ENCODE peak calls at places on chromosomes 13 and 19, in nine cellular contexts. One of them, this sample, is unnamed.
A peak's percentile ranks its signal among the peaks of the same experiment; 100 is the strongest.

GRCh38 chr13:107360010-107360409 is 792.1 kb upstream of the ARGLU1 start:
- DNase-seq in left lung: no peak
- DNase-seq in GM23338: no peak
- DNase-seq in cardiac muscle cell: no peak
- DNase-seq in left ventricle myocardium inferior: no peak
- DNase-seq in H9: no peak
- DNase-seq in CD8-positive, alpha-beta memory T cell: no peak
- DNase-seq in SJCRH30: no peak
- DNase-seq in substantia nigra: no peak
- DNase-seq in this sample: no peak

GRCh38 chr13:112204881-112205327 is 138.0 kb downstream of the SOX1 start:
- DNase-seq in cardiac muscle cell: no peak
- DNase-seq in GM23338: peak; percentile 75
- DNase-seq in left ventricle myocardium inferior: peak; percentile 32
- DNase-seq in substantia nigra: no peak
- DNase-seq in H9: peak; percentile 69
- DNase-seq in CD8-positive, alpha-beta memory T cell: no peak
- DNase-seq in SJCRH30: no peak
- DNase-seq in left lung: no peak
- DNase-seq in this sample: peak; percentile 62

GRCh38 chr19:41323430-41324125 is 13.6 kb downstream of the CCDC97 start:
- DNase-seq in GM23338: peak; percentile 37
- DNase-seq in cardiac muscle cell: peak; percentile 97
- DNase-seq in left ventricle myocardium inferior: peak; percentile 62
- DNase-seq in H9: peak; percentile 75
- DNase-seq in CD8-positive, alpha-beta memory T cell: no peak
- DNase-seq in left lung: peak; percentile 67
- DNase-seq in SJCRH30: peak; percentile 82
- DNase-seq in substantia nigra: no peak
- DNase-seq in this sample: peak; percentile 67

GRCh38 chr19:7947939-7948338 is 4.5 kb upstream of the TIMM44 start:
- DNase-seq in cardiac muscle cell: peak; percentile 16
- DNase-seq in GM23338: no peak
- DNase-seq in left ventricle myocardium inferior: no peak
- DNase-seq in SJCRH30: no peak
- DNase-seq in left lung: no peak
- DNase-seq in CD8-positive, alpha-beta memory T cell: no peak
- DNase-seq in H9: no peak
- DNase-seq in substantia nigra: no peak
- DNase-seq in this sample: no peak

GRCh38 chr13:25502551-25502950 is 130.8 kb downstream of the ATP8A2 start:
- DNase-seq in left ventricle myocardium inferior: no peak
- DNase-seq in H9: no peak
- DNase-seq in cardiac muscle cell: no peak
- DNase-seq in substantia nigra: no peak
- DNase-seq in SJCRH30: no peak
- DNase-seq in left lung: no peak
- DNase-seq in GM23338: no peak
- DNase-seq in CD8-positive, alpha-beta memory T cell: no peak
- DNase-seq in this sample: no peak

GRCh38 chr13:20311022-20311421 is 78.9 kb upstream of the GJB6 start:
- DNase-seq in left ventricle myocardium inferior: no peak
- DNase-seq in substantia nigra: no peak
- DNase-seq in left lung: no peak
- DNase-seq in CD8-positive, alpha-beta memory T cell: no peak
- DNase-seq in H9: no peak
- DNase-seq in GM23338: no peak
- DNase-seq in SJCRH30: no peak
- DNase-seq in cardiac muscle cell: no peak
- DNase-seq in this sample: no peak

GRCh38 chr13:48539550-48539949 is 6.7 kb upstream of the RCBTB2 start:
- DNase-seq in left lung: no peak
- DNase-seq in GM23338: no peak
- DNase-seq in left ventricle myocardium inferior: no peak
- DNase-seq in substantia nigra: no peak
- DNase-seq in H9: no peak
- DNase-seq in CD8-positive, alpha-beta memory T cell: no peak
- DNase-seq in SJCRH30: no peak
- DNase-seq in cardiac muscle cell: no peak
- DNase-seq in this sample: no peak

GRCh38 chr13:97348569-97349100 is 85.3 kb upstream of the RAP2A start:
- DNase-seq in CD8-positive, alpha-beta memory T cell: no peak
- DNase-seq in SJCRH30: no peak
- DNase-seq in left lung: no peak
- DNase-seq in GM23338: no peak
- DNase-seq in left ventricle myocardium inferior: no peak
- DNase-seq in substantia nigra: no peak
- DNase-seq in H9: no peak
- DNase-seq in cardiac muscle cell: no peak
- DNase-seq in this sample: no peak

GRCh38 chr13:44273216-44273615 is 100.4 kb upstream of the SERP2 start:
- DNase-seq in CD8-positive, alpha-beta memory T cell: no peak
- DNase-seq in left ventricle myocardium inferior: no peak
- DNase-seq in substantia nigra: no peak
- DNase-seq in cardiac muscle cell: no peak
- DNase-seq in GM23338: no peak
- DNase-seq in H9: no peak
- DNase-seq in SJCRH30: no peak
- DNase-seq in left lung: no peak
- DNase-seq in this sample: no peak

GRCh38 chr13:44271031-44271433 is 102.6 kb upstream of the SERP2 start:
- DNase-seq in left ventricle myocardium inferior: no peak
- DNase-seq in left lung: no peak
- DNase-seq in cardiac muscle cell: no peak
- DNase-seq in CD8-positive, alpha-beta memory T cell: no peak
- DNase-seq in GM23338: no peak
- DNase-seq in SJCRH30: no peak
- DNase-seq in H9: no peak
- DNase-seq in substantia nigra: no peak
- DNase-seq in this sample: no peak

GRCh38 chr13:44273991-44274810 is 99.4 kb upstream of the SERP2 start:
- DNase-seq in cardiac muscle cell: peak; percentile 52
- DNase-seq in H9: no peak
- DNase-seq in substantia nigra: no peak
- DNase-seq in left ventricle myocardium inferior: no peak
- DNase-seq in GM23338: no peak
- DNase-seq in CD8-positive, alpha-beta memory T cell: no peak
- DNase-seq in SJCRH30: no peak
- DNase-seq in left lung: no peak
- DNase-seq in this sample: no peak

GRCh38 chr13:44271915-44272341 is 101.7 kb upstream of the SERP2 start:
- DNase-seq in substantia nigra: no peak
- DNase-seq in H9: no peak
- DNase-seq in GM23338: no peak
- DNase-seq in left ventricle myocardium inferior: no peak
- DNase-seq in left lung: no peak
- DNase-seq in cardiac muscle cell: no peak
- DNase-seq in SJCRH30: no peak
- DNase-seq in CD8-positive, alpha-beta memory T cell: no peak
- DNase-seq in this sample: peak; percentile 13

DNA sequence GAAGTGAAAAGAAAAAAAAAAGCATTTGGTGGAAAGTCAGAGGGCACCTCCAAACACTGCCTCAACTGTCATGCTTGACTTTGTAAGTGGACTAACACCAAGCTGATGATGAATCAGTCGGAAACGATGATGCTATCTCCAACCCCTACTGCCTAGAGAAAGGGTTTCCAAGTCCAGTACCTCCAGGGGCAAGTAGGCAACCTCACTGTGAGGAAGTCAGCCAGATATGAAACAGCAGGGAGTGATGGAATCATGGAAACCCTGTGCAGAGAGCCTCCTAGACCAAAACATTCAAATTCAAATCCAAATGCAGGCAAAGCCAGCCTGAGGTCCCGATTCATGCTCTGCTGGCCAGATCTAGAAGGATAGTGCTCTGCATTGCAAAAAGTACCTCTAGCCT is 100.9 kb upstream of the SERP2 start:
- DNase-seq in cardiac muscle cell: peak; percentile 46
- DNase-seq in CD8-positive, alpha-beta memory T cell: no peak
- DNase-seq in left lung: no peak
- DNase-seq in left ventricle myocardium inferior: no peak
- DNase-seq in SJCRH30: no peak
- DNase-seq in H9: no peak
- DNase-seq in substantia nigra: no peak
- DNase-seq in GM23338: no peak
- DNase-seq in this sample: no peak
- H3K27ac ChIP-seq in cardiac muscle cell: no peak overlapping the region
- H3K27ac ChIP-seq in CD8-positive, alpha-beta memory T cell: no peak overlapping the region
- H3K27ac ChIP-seq in left lung: no peak overlapping the region
- H3K27ac ChIP-seq in left ventricle myocardium inferior: peak overlapping the region; percentile 80
- H3K27ac ChIP-seq in SJCRH30: no peak overlapping the region
- H3K27ac ChIP-seq in H9: no peak overlapping the region
- H3K27ac ChIP-seq in substantia nigra: no peak overlapping the region
- H3K27ac ChIP-seq in GM23338: no peak overlapping the region
- H3K27ac ChIP-seq in this sample: no peak overlapping the region

DNA sequence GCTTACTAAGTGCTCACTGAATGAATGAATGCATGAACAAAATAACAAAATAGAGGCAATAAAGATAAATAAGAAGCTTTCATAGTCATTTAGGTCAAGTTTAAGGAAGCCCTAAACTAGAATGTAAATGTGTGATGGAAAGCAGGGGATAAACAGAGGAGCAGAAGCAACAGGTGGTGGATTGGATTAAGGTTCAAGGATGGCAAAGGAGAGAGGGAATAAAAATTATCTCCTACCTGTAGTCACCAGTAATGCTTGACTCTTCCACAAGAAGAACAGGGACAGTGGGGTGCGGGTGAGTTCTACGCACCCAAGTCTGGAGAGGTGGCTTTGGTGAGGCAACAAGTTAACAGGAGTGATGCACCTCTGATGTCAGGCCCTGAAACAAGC is 212.4 kb downstream of the ZIC5 start:
- DNase-seq in substantia nigra: no peak
- DNase-seq in GM23338: no peak
- DNase-seq in CD8-positive, alpha-beta memory T cell: no peak
- DNase-seq in H9: no peak
- DNase-seq in left ventricle myocardium inferior: no peak
- DNase-seq in left lung: no peak
- DNase-seq in SJCRH30: no peak
- DNase-seq in cardiac muscle cell: no peak
- DNase-seq in this sample: no peak
- H3K27ac ChIP-seq in substantia nigra: no peak overlapping the region
- H3K27ac ChIP-seq in GM23338: no peak overlapping the region
- H3K27ac ChIP-seq in CD8-positive, alpha-beta memory T cell: no peak overlapping the region
- H3K27ac ChIP-seq in H9: no peak overlapping the region
- H3K27ac ChIP-seq in left ventricle myocardium inferior: no peak overlapping the region
- H3K27ac ChIP-seq in left lung: no peak overlapping the region
- H3K27ac ChIP-seq in SJCRH30: no peak overlapping the region
- H3K27ac ChIP-seq in cardiac muscle cell: no peak overlapping the region
- H3K27ac ChIP-seq in this sample: no peak overlapping the region

GRCh38 chr13:31012285-31013024 is 80.0 kb downstream of the TEX26 start:
- DNase-seq in CD8-positive, alpha-beta memory T cell: no peak
- DNase-seq in left ventricle myocardium inferior: no peak
- DNase-seq in substantia nigra: no peak
- DNase-seq in left lung: no peak
- DNase-seq in SJCRH30: peak; percentile 72
- DNase-seq in H9: peak; percentile 37
- DNase-seq in GM23338: peak; percentile 45
- DNase-seq in cardiac muscle cell: peak; percentile 52
- DNase-seq in this sample: no peak
- H3K27ac ChIP-seq in CD8-positive, alpha-beta memory T cell: no peak overlapping the region
- H3K27ac ChIP-seq in left ventricle myocardium inferior: no peak overlapping the region
- H3K27ac ChIP-seq in substantia nigra: no peak overlapping the region
- H3K27ac ChIP-seq in left lung: no peak overlapping the region
- H3K27ac ChIP-seq in SJCRH30: no peak overlapping the region
- H3K27ac ChIP-seq in H9: no peak overlapping the region
- H3K27ac ChIP-seq in GM23338: no peak overlapping the region
- H3K27ac ChIP-seq in cardiac muscle cell: no peak overlapping the region
- H3K27ac ChIP-seq in this sample: no peak overlapping the region

DNA sequence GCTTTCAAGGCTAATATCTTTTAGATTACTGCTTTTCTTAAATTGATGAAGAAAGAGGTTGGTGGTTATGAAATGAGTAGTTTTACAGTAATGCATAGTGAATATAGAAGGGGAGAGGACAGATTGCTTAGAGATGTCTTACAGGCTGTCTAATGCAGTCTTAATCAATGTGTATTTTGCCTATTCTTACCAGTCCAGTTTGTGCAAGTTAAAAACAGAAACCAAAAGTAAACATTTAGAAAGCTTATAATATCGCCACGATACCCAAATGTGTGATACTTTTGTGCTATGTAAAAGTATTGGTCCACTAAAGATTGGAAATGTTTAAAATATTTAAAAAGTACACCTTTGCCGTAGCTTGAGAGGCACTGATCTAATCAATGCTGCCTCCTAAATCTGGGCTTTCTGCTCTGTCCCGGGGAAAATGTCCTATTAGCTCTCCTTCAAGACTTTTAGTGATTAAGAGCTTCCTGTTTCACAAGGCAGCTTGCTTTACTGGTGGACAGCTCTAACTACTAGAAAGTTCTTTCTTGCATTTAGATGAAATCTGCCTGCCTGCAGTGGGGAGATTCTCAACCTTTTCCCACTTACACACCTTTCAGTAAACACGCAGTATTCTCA is 64.7 kb downstream of the DNAJC15 start:
- DNase-seq in left lung: no peak
- DNase-seq in GM23338: no peak
- DNase-seq in CD8-positive, alpha-beta memory T cell: no peak
- DNase-seq in SJCRH30: no peak
- DNase-seq in left ventricle myocardium inferior: no peak
- DNase-seq in substantia nigra: no peak
- DNase-seq in H9: no peak
- DNase-seq in cardiac muscle cell: peak; percentile 65
- DNase-seq in this sample: peak; percentile 5
- H3K27ac ChIP-seq in left lung: peak overlapping the region; percentile 67
- H3K27ac ChIP-seq in GM23338: no peak overlapping the region
- H3K27ac ChIP-seq in CD8-positive, alpha-beta memory T cell: peak overlapping the region; percentile 55
- H3K27ac ChIP-seq in SJCRH30: no peak overlapping the region
- H3K27ac ChIP-seq in left ventricle myocardium inferior: peak overlapping the region; percentile 65
- H3K27ac ChIP-seq in substantia nigra: no peak overlapping the region
- H3K27ac ChIP-seq in H9: no peak overlapping the region
- H3K27ac ChIP-seq in cardiac muscle cell: no peak overlapping the region
- H3K27ac ChIP-seq in this sample: no peak overlapping the region

GRCh38 chr19:16463991-16464575 is 7.7 kb downstream of the EPS15L1 start:
- DNase-seq in left ventricle myocardium inferior: no peak
- DNase-seq in left lung: no peak
- DNase-seq in cardiac muscle cell: peak; percentile 29
- DNase-seq in SJCRH30: peak; percentile 66
- DNase-seq in GM23338: no peak
- DNase-seq in CD8-positive, alpha-beta memory T cell: no peak
- DNase-seq in substantia nigra: no peak
- DNase-seq in H9: no peak
- DNase-seq in this sample: no peak
- H3K27ac ChIP-seq in left ventricle myocardium inferior: peak overlapping the region; percentile 95
- H3K27ac ChIP-seq in left lung: no peak overlapping the region
- H3K27ac ChIP-seq in cardiac muscle cell: peak overlapping the region; percentile 96
- H3K27ac ChIP-seq in SJCRH30: no peak overlapping the region
- H3K27ac ChIP-seq in GM23338: peak overlapping the region; percentile 14
- H3K27ac ChIP-seq in CD8-positive, alpha-beta memory T cell: no peak overlapping the region
- H3K27ac ChIP-seq in substantia nigra: no peak overlapping the region
- H3K27ac ChIP-seq in H9: no peak overlapping the region
- H3K27ac ChIP-seq in this sample: no peak overlapping the region

DNA sequence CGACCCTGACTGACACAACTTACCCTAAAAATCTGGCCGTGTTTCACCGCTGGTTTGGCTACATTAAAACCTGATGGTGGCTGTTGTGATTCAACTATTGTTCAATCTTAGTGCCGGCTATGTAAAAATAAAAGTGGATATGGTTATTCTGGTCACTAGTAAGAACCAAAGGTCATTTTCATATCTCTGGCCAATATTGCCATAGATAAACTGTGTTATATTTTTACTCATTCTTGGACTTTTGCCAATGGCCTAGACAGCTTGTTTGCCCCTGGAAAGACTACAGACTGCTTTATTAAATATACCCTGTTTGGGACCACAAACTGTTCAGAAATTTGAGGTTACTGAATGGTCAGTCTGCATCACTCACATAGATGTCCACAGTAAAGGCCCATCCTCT is 258.5 kb upstream of the KLHL1 start:
- DNase-seq in CD8-positive, alpha-beta memory T cell: no peak
- DNase-seq in GM23338: no peak
- DNase-seq in substantia nigra: no peak
- DNase-seq in SJCRH30: no peak
- DNase-seq in left lung: no peak
- DNase-seq in cardiac muscle cell: no peak
- DNase-seq in H9: no peak
- DNase-seq in left ventricle myocardium inferior: no peak
- DNase-seq in this sample: no peak
- H3K27ac ChIP-seq in CD8-positive, alpha-beta memory T cell: no peak overlapping the region
- H3K27ac ChIP-seq in GM23338: no peak overlapping the region
- H3K27ac ChIP-seq in substantia nigra: no peak overlapping the region
- H3K27ac ChIP-seq in SJCRH30: no peak overlapping the region
- H3K27ac ChIP-seq in left lung: no peak overlapping the region
- H3K27ac ChIP-seq in cardiac muscle cell: no peak overlapping the region
- H3K27ac ChIP-seq in H9: no peak overlapping the region
- H3K27ac ChIP-seq in left ventricle myocardium inferior: no peak overlapping the region
- H3K27ac ChIP-seq in this sample: no peak overlapping the region

This sample was measured in body of pancreas.